ENCODE peak calls at places on chromosome 5, in seven cellular contexts. T is SJCRH30, M is mammary epithelial cell, Y is left ventricle myocardium inferior, A is cardiac muscle cell, W is body of pancreas, I is MM.1S. V is an unnamed sample.

GRCh38 chr5:136056771-136057335 is 28.1 kb downstream of the TGFBI start:
- DNase-seq in T (peak; percentile 73), A (no peak), Y (no peak), W (no peak), I (no peak), M (no peak), V (no peak)

GRCh38 chr5:102789469-102789868 is 34.4 kb downstream of the PAM start:
- DNase-seq in T (no peak), I (no peak), M (no peak), A (no peak), W (no peak), Y (no peak), V (no peak)

GRCh38 chr5:144177548-144177947 is 6.9 kb downstream of the KCTD16 start:
- DNase-seq in Y (no peak), M (no peak), W (no peak), T (no peak), I (no peak), A (no peak), V (peak; percentile 46)

GRCh38 chr5:75091597-75091996 is 39.2 kb upstream of the GCNT4 start:
- DNase-seq in M (peak; percentile 93), Y (no peak), I (no peak), W (no peak), T (no peak), A (no peak), V (peak; percentile 1)

GRCh38 chr5:152427691-152428090 is 22.6 kb upstream of the NMUR2 start:
- DNase-seq in A (no peak), Y (no peak), M (no peak), I (no peak), T (no peak), W (no peak), V (no peak)

GRCh38 chr5:92019376-92019990 is 636.4 kb upstream of the ARRDC3 start:
- DNase-seq in A (no peak), M (peak; percentile 48), I (peak; percentile 48), Y (no peak), T (peak; percentile 41), W (no peak), V (no peak)

GRCh38 chr5:93632327-93632726 is 49.3 kb downstream of the NR2F1 start:
- DNase-seq in M (no peak), W (no peak), I (no peak), Y (no peak), T (no peak), A (no peak), V (no peak)

GRCh38 chr5:10789021-10789420 is 28.0 kb upstream of the DAP start:
- DNase-seq in Y (peak; percentile 20), I (no peak), T (no peak), A (no peak), W (no peak), M (no peak), V (peak; percentile 76)

GRCh38 chr5:111934511-111934910 is 177.5 kb upstream of the NREP start:
- DNase-seq in A (no peak), Y (no peak), M (no peak), I (no peak), W (no peak), T (no peak), V (no peak)

GRCh38 chr5:96790851-96791513 is 16.8 kb downstream of the ERAP1 start:
- DNase-seq in W (no peak), Y (no peak), A (no peak), I (no peak), M (no peak), T (no peak), V (no peak)

GRCh38 chr5:166750376-166750775 is 1541.1 kb upstream of the WWC1 start:
- DNase-seq in Y (no peak), W (no peak), T (no peak), I (no peak), M (no peak), A (no peak), V (no peak)

GRCh38 chr5:11182441-11183080 is 421.5 kb upstream of the DAP start:
- DNase-seq in T (peak; percentile 55), M (no peak), A (peak; percentile 47), Y (no peak), I (peak; percentile 22), W (no peak), V (no peak)

GRCh38 chr5:142151436-142152382 is 43.1 kb downstream of the NDFIP1 start:
- DNase-seq in W (peak; percentile 40), Y (no peak), M (peak; percentile 37), I (peak; percentile 40), A (peak; percentile 74), T (peak; percentile 83), V (no peak)

GRCh38 chr5:141604318-141604717 is 14.5 kb downstream of the DIAPH1 start:
- DNase-seq in A (no peak), W (peak; percentile 37), M (peak; percentile 93), T (peak; percentile 22), I (no peak), Y (no peak), V (peak; percentile 94)

GRCh38 chr5:13133951-13134350 is 810.5 kb downstream of the DNAH5 start:
- DNase-seq in W (no peak), A (no peak), T (no peak), I (no peak), Y (no peak), M (no peak), V (no peak)

GRCh38 chr5:139711067-139711851 is 63.1 kb downstream of the CXXC5 start:
- DNase-seq in I (peak; percentile 63), T (peak; percentile 79), W (peak; percentile 43), M (peak; percentile 38), A (peak; percentile 77), Y (peak; percentile 30), V (no peak)

GRCh38 chr5:110625376-110625999 is 101.0 kb downstream of the TMEM232 start:
- DNase-seq in A (peak; percentile 49), T (peak; percentile 40), I (peak; percentile 65), M (peak; percentile 2), W (no peak), Y (no peak), V (peak; percentile 4)

GRCh38 chr5:142048272-142048671 is 35.4 kb upstream of the GNPDA1 start:
- DNase-seq in A (no peak), I (no peak), T (no peak), M (no peak), Y (no peak), W (no peak), V (no peak)

GRCh38 chr5:179255527-179256228 is 89.6 kb downstream of the ADAMTS2 start:
- DNase-seq in A (no peak), T (no peak), I (no peak), Y (no peak), W (no peak), M (no peak), V (no peak)

GRCh38 chr5:78530342-78531096 is 118.1 kb downstream of the LHFPL2 start:
- DNase-seq in T (no peak), W (peak; percentile 38), M (peak; percentile 96), I (no peak), A (no peak), Y (no peak), V (no peak)

GRCh38 chr5:78526049-78526525 is 122.5 kb downstream of the LHFPL2 start:
- DNase-seq in M (peak; percentile 94), W (no peak), I (no peak), A (no peak), Y (no peak), T (no peak), V (no peak)

GRCh38 chr5:78523314-78524193 is 125.0 kb downstream of the LHFPL2 start:
- DNase-seq in M (no peak), A (no peak), I (no peak), Y (no peak), T (no peak), W (no peak), V (no peak)

GRCh38 chr5:78527925-78528324 is 120.6 kb downstream of the LHFPL2 start:
- DNase-seq in W (no peak), I (no peak), M (no peak), T (no peak), A (no peak), Y (no peak), V (no peak)

DNA sequence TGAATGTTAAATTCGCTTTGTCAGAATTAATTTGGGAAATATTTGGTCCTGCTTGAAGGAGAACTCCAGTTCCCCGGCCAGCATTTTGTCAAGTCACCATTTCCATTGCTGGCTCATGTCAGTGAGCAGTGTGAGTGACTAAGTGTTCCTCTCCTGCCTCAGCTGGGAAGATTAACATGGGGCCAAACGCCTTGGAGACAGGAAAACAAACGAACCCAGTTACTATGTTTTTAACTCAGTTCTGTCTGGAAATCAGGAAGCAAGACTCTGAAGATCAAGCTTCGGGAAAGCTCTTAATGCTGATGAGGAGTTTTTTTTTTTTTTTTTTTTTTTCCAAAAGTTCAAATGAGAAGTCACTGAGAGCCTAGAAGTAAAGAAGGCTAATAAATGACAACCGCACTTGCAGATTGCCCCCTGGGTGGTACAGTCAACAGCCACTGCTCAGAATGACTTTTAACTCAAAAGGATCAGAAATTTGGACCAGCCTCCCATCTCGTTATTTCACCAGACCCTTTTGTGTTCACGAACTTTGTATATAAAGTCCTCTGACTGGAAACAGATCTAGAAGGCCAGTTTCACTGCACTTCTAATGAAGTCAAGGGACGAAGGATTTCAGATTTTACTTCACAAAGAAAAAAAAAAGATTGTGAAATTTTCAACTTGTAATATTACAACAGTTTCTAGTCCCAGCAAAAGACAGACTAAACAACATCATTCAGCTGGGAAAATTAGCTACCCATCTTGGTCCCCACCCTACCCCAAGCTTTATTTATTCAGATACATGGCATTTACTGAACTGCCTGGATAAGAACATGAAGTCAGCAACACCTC is 121.3 kb downstream of the LHFPL2 start:
- DNase-seq in A (peak; percentile 60), W (peak; percentile 69), T (no peak), Y (peak; percentile 54), I (no peak), M (peak; percentile 89), V (peak; percentile 91)
- H3K4me3 ChIP-seq in A (no peak overlapping the region), W (no peak overlapping the region), T (no peak overlapping the region), Y (no peak overlapping the region), I (no peak overlapping the region), M (no peak overlapping the region), V (no peak overlapping the region)

DNA sequence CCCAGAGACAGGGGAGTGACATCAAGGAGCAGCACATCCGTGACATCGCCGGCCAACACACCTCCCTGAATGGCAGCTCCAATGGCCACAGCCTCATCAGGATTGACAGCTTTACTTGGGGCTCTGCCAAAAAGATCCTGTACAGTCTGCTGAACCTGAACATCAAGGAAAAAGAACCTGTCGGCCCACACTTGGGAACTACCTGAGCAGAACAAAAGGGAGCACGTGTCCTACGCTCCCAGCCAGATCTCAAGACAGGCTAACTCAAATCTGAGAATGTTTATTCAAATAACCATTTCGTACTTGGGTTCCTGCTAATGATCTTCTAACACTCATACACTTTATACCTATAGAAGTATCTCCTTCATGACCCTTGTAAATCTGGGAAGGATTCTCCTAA is 15.3 kb downstream of the HSPA9 start:
- DNase-seq in M (no peak), T (no peak), A (no peak), I (no peak), Y (no peak), W (no peak), V (no peak)
- H3K36me3 ChIP-seq in M (peaks cover 69% of the 10 kb centered on the region), T (peaks cover 100% of the 10 kb centered on the region), A (peaks cover 83% of the 10 kb centered on the region), I (peaks cover 53% of the 10 kb centered on the region), Y (peaks cover 90% of the 10 kb centered on the region), W (peaks cover 36% of the 10 kb centered on the region), V (peaks cover 33% of the 10 kb centered on the region)

DNA sequence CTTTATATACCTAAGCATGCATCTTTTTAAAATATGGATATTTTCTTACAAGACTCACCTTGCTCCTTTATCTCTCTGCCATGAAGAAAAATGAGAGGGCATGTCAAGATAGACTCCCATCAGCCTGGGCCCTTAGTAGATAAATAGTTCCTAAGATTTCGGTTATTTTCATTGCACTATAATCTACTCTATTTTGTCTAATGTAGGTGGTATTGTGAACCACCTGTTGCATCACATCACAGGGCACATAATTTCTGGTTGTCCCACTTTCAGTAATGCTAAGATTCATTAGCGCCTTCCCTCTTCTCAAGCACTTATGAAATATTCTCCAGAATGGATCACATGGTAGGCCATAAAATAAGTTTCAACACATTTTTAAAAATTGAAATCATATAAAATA is 202.5 kb upstream of the ADRA1B start:
- DNase-seq in W (no peak), T (no peak), I (no peak), A (no peak), M (no peak), Y (no peak), V (no peak)
- H3K4me3 ChIP-seq in W (no peak overlapping the region), T (no peak overlapping the region), I (no peak overlapping the region), A (no peak overlapping the region), M (no peak overlapping the region), Y (no peak overlapping the region), V (no peak overlapping the region)

GRCh38 chr5:128097781-128098180 is 14.2 kb downstream of the SLC12A2 start:
- DNase-seq in Y (no peak), W (no peak), A (no peak), I (no peak), T (peak; percentile 6), M (no peak), V (no peak)
- H3K36me3 ChIP-seq in Y (peaks cover 17% of the 10 kb centered on the region), W (no peaks in the 10 kb centered on the region), A (no peaks in the 10 kb centered on the region), I (no peaks in the 10 kb centered on the region), T (peaks cover 15% of the 10 kb centered on the region), M (peaks cover 2% of the 10 kb centered on the region), V (no peaks in the 10 kb centered on the region)

V was measured in BJ.